ENCODE peak calls at places on chromosomes 7 and 10, in five cellular contexts. N is breast epithelium; E is brain pericyte; Q is stimulated activated CD8-positive, alpha-beta memory T cell treated with anti-CD3 and anti-CD28 coated beads, Interleukin-15, amount 100 ng/mL, for 24 hours; B is stimulated activated CD4-positive, alpha-beta T cell treated with anti-CD3 and anti-CD28 coated beads, Interleukin-4, amount 100 ng/mL, for 48 hours. R is an unnamed sample.

GRCh38 chr7:115634633-115635032 is 395.9 kb downstream of the TFEC start:
- DNase-seq in N (no peak), E (no peak), Q (no peak), B (no peak), R (no peak)

GRCh38 chr7:74104702-74105101 is 21.1 kb downstream of the LIMK1 start:
- DNase-seq in N (no peak), E (no peak), Q (no peak), B (no peak), R (no peak)

GRCh38 chr10:35506741-35507140 is 98.4 kb upstream of the GJD4 start:
- DNase-seq in N (no peak), E (no peak), Q (no peak), B (no peak), R (no peak)

GRCh38 chr10:46248651-46249131 is 38.1 kb upstream of the ANTXRL start:
- DNase-seq in N (peak; percentile 36), E (no peak), Q (no peak), B (no peak), R (peak; percentile 35)

GRCh38 chr10:490256-490655 is 199.2 kb downstream of the DIP2C start:
- DNase-seq in N (no peak), E (no peak), Q (no peak), B (no peak), R (no peak)

GRCh38 chr7:13276977-13277376 is 589.5 kb downstream of the ARL4A start:
- DNase-seq in N (no peak), E (no peak), Q (no peak), B (no peak), R (no peak)

GRCh38 chr10:9302142-9302746 is 1247.8 kb downstream of the GATA3 start:
- DNase-seq in N (no peak), E (peak; percentile 22), Q (no peak), B (no peak), R (no peak)

GRCh38 chr10:14571866-14572507 is 202.7 kb downstream of the FAM107B start:
- DNase-seq in N (peak; percentile 59), E (peak; percentile 51), Q (no peak), B (peak; percentile 44), R (no peak)

GRCh38 chr7:111137296-111138195 is 46.6 kb downstream of the LRRN3 start:
- DNase-seq in N (no peak), E (no peak), Q (no peak), B (peak; percentile 30), R (no peak)

GRCh38 chr10:8981277-8981676 is 926.8 kb downstream of the GATA3 start:
- DNase-seq in N (no peak), E (no peak), Q (no peak), B (no peak), R (no peak)

GRCh38 chr10:95416270-95416669 is 125.5 kb upstream of the PDLIM1 start:
- DNase-seq in N (no peak), E (no peak), Q (no peak), B (no peak), R (no peak)

GRCh38 chr10:72334832-72335393 is 19.8 kb downstream of the DNAJB12 start:
- DNase-seq in N (peak; percentile 88), E (peak; percentile 100), Q (no peak), B (peak; percentile 82), R (no peak)

GRCh38 chr7:124698964-124699363 is 66.6 kb downstream of the GPR37 start:
- DNase-seq in N (no peak), E (no peak), Q (no peak), B (no peak), R (no peak)

GRCh38 chr7:38858281-38858884 is 50.6 kb downstream of the VPS41 start:
- DNase-seq in N (no peak), E (peak; percentile 5), Q (no peak), B (no peak), R (no peak)

GRCh38 chr7:38310601-38311057 is 37.2 kb upstream of the TARP start:
- DNase-seq in N (no peak), E (no peak), Q (no peak), B (no peak), R (no peak)

GRCh38 chr10:130230036-130230435 is 93.8 kb downstream of the GLRX3 start:
- DNase-seq in N (no peak), E (no peak), Q (no peak), B (no peak), R (no peak)

GRCh38 chr7:25361863-25362262 is 133.6 kb upstream of the NPVF start:
- DNase-seq in N (no peak), E (no peak), Q (no peak), B (no peak), R (no peak)

GRCh38 chr7:3309140-3309539 is 8.1 kb downstream of the SDK1 start:
- DNase-seq in N (no peak), E (no peak), Q (no peak), B (no peak), R (no peak)

GRCh38 chr7:124856299-124856888 is 73.2 kb downstream of the POT1 start:
- DNase-seq in N (no peak), E (no peak), Q (no peak), B (no peak), R (no peak)

GRCh38 chr10:115845958-115846357 is 427.0 kb downstream of the GFRA1 start:
- DNase-seq in N (no peak), E (no peak), Q (no peak), B (no peak), R (no peak)

GRCh38 chr10:124693396-124693795 is 50.8 kb downstream of the FAM53B start:
- DNase-seq in N (no peak), E (no peak), Q (no peak), B (no peak), R (no peak)

GRCh38 chr10:88728107-88728763 is 22.2 kb downstream of the LIPK start:
- DNase-seq in N (no peak), E (no peak), Q (no peak), B (peak; percentile 57), R (no peak)

GRCh38 chr10:78341953-78342614 is 308.4 kb downstream of the RPS24 start:
- DNase-seq in N (no peak), E (no peak), Q (no peak), B (no peak), R (peak; percentile 34)

GRCh38 chr7:29793507-29793906 is 12.8 kb upstream of the WIPF3 start:
- DNase-seq in N (no peak), E (no peak), Q (no peak), B (no peak), R (no peak)

GRCh38 chr7:130529417-130529816 is 37.5 kb downstream of the MEST start:
- DNase-seq in N (no peak), E (no peak), Q (no peak), B (no peak), R (no peak)

GRCh38 chr7:774161-775109 is 47.4 kb upstream of the PRKAR1B start:
- DNase-seq in N (no peak), E (no peak), Q (peak; percentile 56), B (peak; percentile 41), R (no peak)

GRCh38 chr10:110664483-110665420 is 20.6 kb downstream of the RBM20 start:
- DNase-seq in N (no peak), E (no peak), Q (no peak), B (no peak), R (no peak)

GRCh38 chr10:120456626-120457430 is at the start of gene PLPP4:
- DNase-seq in N (no peak), E (no peak), Q (no peak), B (no peak), R (peak; percentile 82)

GRCh38 chr7:18179058-18179457 is 151.4 kb upstream of the PRPS1L1 start:
- DNase-seq in N (no peak), E (no peak), Q (no peak), B (no peak), R (no peak)

R was measured in mesothelial cell of epicardium.